ENCODE peak calls at places on chromosomes 12 and 14, in four cellular contexts. G, D, Y and F are unnamed samples.

GRCh38 chr14:93619176-93619793 is 169.0 kb downstream of the PRIMA1 start:
- DNase-seq in G (peak; percentile 47), D (peak; percentile 61), Y (no peak), F (peak; percentile 28)

GRCh38 chr12:106106892-106107291 is 31.9 kb downstream of the NUAK1 start:
- DNase-seq in G (no peak), D (peak; percentile 60), Y (no peak), F (no peak)

GRCh38 chr14:67491285-67491684 is 2.8 kb upstream of the TMEM229B start:
- DNase-seq in G (no peak), D (no peak), Y (no peak), F (no peak)

GRCh38 chr14:49966304-49966809 is 73.5 kb downstream of the ARF6 start:
- DNase-seq in G (peak; percentile 84), D (peak; percentile 47), Y (no peak), F (no peak)

GRCh38 chr14:52314521-52315354 is 626 bp downstream of the PTGER2 start:
- DNase-seq in G (no peak), D (peak; percentile 38), Y (peak; percentile 25), F (peak; percentile 90)

GRCh38 chr14:68926236-68926635 is 52.9 kb downstream of the ACTN1 start:
- DNase-seq in G (no peak), D (no peak), Y (no peak), F (no peak)

GRCh38 chr12:110741795-110742717 is 635 bp downstream of the PPP1CC start:
- DNase-seq in G (no peak), D (peak; percentile 37), Y (peak; percentile 41), F (no peak)

GRCh38 chr14:95167177-95167576 is 9.8 kb upstream of the DICER1 start:
- DNase-seq in G (no peak), D (no peak), Y (no peak), F (no peak)

GRCh38 chr12:117069926-117070900 is 29.0 kb downstream of the TESC start:
- DNase-seq in G (no peak), D (no peak), Y (no peak), F (peak; percentile 64)

GRCh38 chr12:52050771-52051541 is at the start of gene NR4A1:
- DNase-seq in G (peak; percentile 85), D (peak; percentile 98), Y (peak; percentile 99), F (peak; percentile 98)
- TF ChIP-seq CTCF in G (peak; percentile 69), D (peak; percentile 29), Y (no peak), F (peak; percentile 30)

GRCh38 chr12:132624910-132625630 is 6.5 kb downstream of the P2RX2 start:
- DNase-seq in G (no peak), D (no peak), Y (no peak), F (peak; percentile 78)
- H3K36me3 ChIP-seq in G (peaks cover 30% of the 10 kb centered on the region), D (peaks cover 4% of the 10 kb centered on the region), Y (peaks cover 36% of the 10 kb centered on the region), F (peaks cover 19% of the 10 kb centered on the region)

GRCh38 chr12:133135747-133136146 is 5.3 kb downstream of the ZNF10 start:
- DNase-seq in G (no peak), D (no peak), Y (no peak), F (no peak)
- H3K9me3 ChIP-seq in G (peaks cover 76% of the 10 kb centered on the region), D (no peaks in the 10 kb centered on the region), Y (peaks cover 81% of the 10 kb centered on the region), F (peaks cover 87% of the 10 kb centered on the region)

GRCh38 chr12:46944771-46945170 is 119.0 kb upstream of the SLC38A4 start:
- DNase-seq in G (no peak), D (no peak), Y (no peak), F (no peak)

GRCh38 chr12:46946137-46946536 is 120.3 kb upstream of the SLC38A4 start:
- DNase-seq in G (no peak), D (no peak), Y (no peak), F (no peak)

GRCh38 chr12:46945591-46945990 is 119.8 kb upstream of the SLC38A4 start:
- DNase-seq in G (no peak), D (no peak), Y (no peak), F (no peak)

GRCh38 chr12:46942579-46942978 is 116.8 kb upstream of the SLC38A4 start:
- DNase-seq in G (no peak), D (no peak), Y (no peak), F (no peak)

DNA sequence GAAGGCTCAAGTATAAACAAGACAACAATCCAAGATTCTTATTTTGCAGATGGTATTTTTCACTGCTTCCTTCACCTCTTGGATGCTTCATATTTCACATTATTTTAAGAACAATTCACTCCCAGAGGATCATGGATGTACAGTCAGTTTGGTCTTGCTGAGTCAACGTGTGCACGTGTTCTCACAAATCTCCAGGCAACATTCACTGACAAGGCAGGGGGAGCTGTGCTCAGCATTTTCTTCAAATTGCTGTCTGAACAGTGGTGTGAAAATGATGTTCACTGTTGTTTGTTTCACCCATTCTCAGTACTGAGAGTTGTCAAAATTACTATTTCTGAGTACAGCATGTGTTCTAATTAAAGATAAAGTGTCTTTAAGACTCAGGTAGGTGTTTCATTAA is 118.3 kb upstream of the SLC38A4 start:
- DNase-seq in G (no peak), D (peak; percentile 78), Y (no peak), F (no peak)
- TF ChIP-seq CTCF in G (peak; percentile 34), D (peak; percentile 49), Y (peak; percentile 20), F (no peak)

GRCh38 chr14:66351310-66351709 is 134.9 kb upstream of the CCDC196 start:
- DNase-seq in G (no peak), D (no peak), Y (no peak), F (no peak)

DNA sequence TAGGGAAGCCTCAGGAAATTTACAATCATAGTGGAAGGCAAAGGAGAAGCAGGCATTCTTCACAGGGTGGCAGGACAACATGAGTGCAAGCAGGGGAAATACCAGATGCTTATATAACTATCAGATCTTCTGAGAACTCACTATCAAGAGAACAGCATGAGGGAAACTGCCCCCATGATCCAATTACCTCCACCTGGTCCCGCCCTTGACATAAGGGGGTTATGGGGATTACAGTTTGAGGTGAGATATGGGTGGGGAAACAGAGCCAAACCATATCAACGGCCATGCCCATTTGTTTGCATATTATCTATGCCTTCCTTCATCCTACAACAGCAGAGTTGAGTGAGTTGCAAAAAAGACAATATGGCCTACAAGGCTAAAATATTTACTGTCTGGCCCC is 140.2 kb upstream of the CCDC196 start:
- DNase-seq in G (no peak), D (no peak), Y (no peak), F (no peak)
- H3K36me3 ChIP-seq in G (no peaks in the 10 kb centered on the region), D (no peaks in the 10 kb centered on the region), Y (no peaks in the 10 kb centered on the region), F (no peaks in the 10 kb centered on the region)

DNA sequence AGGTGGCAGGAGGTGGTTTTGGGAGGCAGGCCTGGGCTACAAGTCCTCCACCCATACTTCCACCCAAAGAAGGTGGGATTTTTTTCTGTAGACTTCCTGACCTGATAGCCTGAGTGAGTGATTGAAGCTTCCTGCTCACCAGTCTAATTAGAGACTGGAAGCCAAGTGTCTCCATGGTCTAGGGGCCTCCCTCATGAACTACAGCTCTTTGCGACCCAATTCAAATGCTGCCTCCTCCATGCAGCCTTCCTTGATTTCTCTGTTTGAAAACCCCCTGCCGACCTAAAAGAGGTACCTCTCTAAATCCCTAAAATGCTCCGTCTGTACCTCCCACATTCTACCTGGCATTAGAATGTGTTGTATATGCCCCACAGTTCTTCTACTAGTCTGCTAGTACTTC is 124.9 kb downstream of the PLXNC1 start:
- DNase-seq in G (no peak), D (no peak), Y (no peak), F (no peak)
- H3K9me3 ChIP-seq in G (no peaks in the 10 kb centered on the region), D (no peaks in the 10 kb centered on the region), Y (no peaks in the 10 kb centered on the region), F (no peaks in the 10 kb centered on the region)

DNA sequence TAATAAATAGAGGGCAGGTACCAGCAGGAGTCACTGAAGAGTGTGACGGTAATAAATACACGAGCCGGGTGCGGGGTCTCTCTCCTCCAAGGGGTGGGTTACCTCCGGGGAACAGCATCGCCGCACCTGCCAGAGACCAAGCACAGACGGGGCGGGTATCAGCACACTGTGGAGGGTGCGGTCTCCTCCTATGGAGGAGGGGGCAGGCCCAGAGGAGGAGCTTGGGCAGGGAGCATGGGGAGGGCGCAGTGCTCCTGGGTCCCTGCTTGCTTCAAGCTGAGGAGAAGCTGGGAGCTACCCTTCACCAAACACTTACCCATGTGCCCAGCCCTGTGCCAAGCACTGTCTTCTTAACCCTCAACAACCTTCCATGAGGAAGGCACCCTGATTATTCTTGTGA is 12.8 kb downstream of the PGF start:
- DNase-seq in G (no peak), D (no peak), Y (no peak), F (no peak)
- TF ChIP-seq CTCF in G (no peak), D (no peak), Y (no peak), F (no peak)